ENCODE peak calls at places on chromosomes 16 and 17, in nine cellular contexts. S is testis, P is endodermal cell, G is breast epithelium, W is heart left ventricle, U is HFF-Myc, R is aorta, J is tibial nerve, F is Panc1. O is an unnamed sample.

GRCh38 chr17:64491034-64491860 is 5.6 kb downstream of the POLG2 start:
- DNase-seq in U (no peak), F (no peak), J (no peak), G (no peak), S (no peak), P (peak; percentile 80), W (no peak), R (no peak), O (no peak)

GRCh38 chr17:49585422-49586027 is 9.9 kb downstream of the NXPH3 start:
- DNase-seq in S (no peak), P (peak; percentile 94), U (no peak), R (no peak), G (no peak), F (no peak), J (no peak), W (no peak), O (no peak)

GRCh38 chr17:79979841-79980215 is 55.8 kb downstream of the TBC1D16 start:
- DNase-seq in R (no peak), W (no peak), S (no peak), F (no peak), U (no peak), G (peak; percentile 39), P (peak; percentile 42), J (no peak), O (no peak)

GRCh38 chr16:31693733-31694132 is 166.0 kb downstream of the AHSP start:
- DNase-seq in S (no peak), P (no peak), F (no peak), U (no peak), R (no peak), G (no peak), J (no peak), W (no peak), O (no peak)

GRCh38 chr16:9055661-9056060 is 35.8 kb upstream of the HAPSTR1 start:
- DNase-seq in F (no peak), U (no peak), S (no peak), W (no peak), P (no peak), R (no peak), J (no peak), G (no peak), O (no peak)

GRCh38 chr17:76414334-76415295 is 30.2 kb downstream of the SPHK1 start:
- DNase-seq in S (peak; percentile 76), U (no peak), P (no peak), J (peak; percentile 39), W (peak; percentile 82), G (no peak), R (peak; percentile 80), F (no peak), O (no peak)

GRCh38 chr16:30185683-30186421 is 2.5 kb downstream of the CORO1A start:
- DNase-seq in J (no peak), S (no peak), F (no peak), G (no peak), U (no peak), R (peak; percentile 84), W (peak; percentile 41), P (peak; percentile 43), O (no peak)

GRCh38 chr17:33371377-33371776 is 78.3 kb upstream of the ASIC2 start:
- DNase-seq in F (no peak), S (no peak), W (no peak), P (no peak), J (no peak), U (no peak), R (no peak), G (no peak), O (no peak)

GRCh38 chr16:88932929-88933328 is 44.1 kb downstream of the CBFA2T3 start:
- DNase-seq in U (no peak), J (no peak), P (no peak), R (no peak), G (no peak), W (no peak), F (no peak), S (no peak), O (no peak)

GRCh38 chr16:78444-79145 is 570 bp downstream of the MPG start:
- DNase-seq in F (no peak), U (no peak), S (no peak), G (no peak), J (no peak), W (peak; percentile 52), P (no peak), R (no peak), O (no peak)

GRCh38 chr16:85731179-85731578 is 19.7 kb downstream of the C16orf74 start:
- DNase-seq in F (no peak), W (no peak), U (no peak), S (no peak), R (no peak), G (no peak), J (no peak), P (no peak), O (no peak)

GRCh38 chr17:77649717-77650211 is 308.7 kb upstream of the TNRC6C start:
- DNase-seq in G (no peak), S (no peak), J (no peak), P (peak; percentile 41), U (peak; percentile 10), F (no peak), W (no peak), R (no peak), O (no peak)

GRCh38 chr17:62627904-62628603 is 584 bp downstream of the MRC2 start:
- DNase-seq in P (no peak), R (peak; percentile 79), S (peak; percentile 55), F (no peak), U (peak; percentile 35), G (no peak), W (no peak), J (no peak), O (no peak)

GRCh38 chr16:81888520-81889394 is 109.7 kb downstream of the PLCG2 start:
- DNase-seq in S (no peak), F (no peak), W (no peak), U (no peak), P (no peak), J (no peak), R (no peak), G (no peak), O (no peak)

GRCh38 chr16:21950782-21951521 is 2.2 kb upstream of the UQCRC2 start:
- DNase-seq in R (no peak), U (no peak), G (no peak), P (no peak), W (no peak), J (peak; percentile 8), S (peak; percentile 29), F (peak; percentile 12), O (no peak)

GRCh38 chr17:50627782-50628601 is 6.7 kb upstream of the ABCC3 start:
- DNase-seq in G (no peak), S (no peak), P (peak; percentile 89), U (no peak), W (no peak), F (no peak), R (no peak), J (no peak), O (no peak)

GRCh38 chr16:1677942-1678499 is at the start of gene JPT2:
- DNase-seq in G (peak; percentile 98), U (peak; percentile 78), P (peak; percentile 99), W (peak; percentile 97), R (peak; percentile 97), S (peak; percentile 99), F (peak; percentile 86), J (peak; percentile 91), O (peak; percentile 98)

DNA sequence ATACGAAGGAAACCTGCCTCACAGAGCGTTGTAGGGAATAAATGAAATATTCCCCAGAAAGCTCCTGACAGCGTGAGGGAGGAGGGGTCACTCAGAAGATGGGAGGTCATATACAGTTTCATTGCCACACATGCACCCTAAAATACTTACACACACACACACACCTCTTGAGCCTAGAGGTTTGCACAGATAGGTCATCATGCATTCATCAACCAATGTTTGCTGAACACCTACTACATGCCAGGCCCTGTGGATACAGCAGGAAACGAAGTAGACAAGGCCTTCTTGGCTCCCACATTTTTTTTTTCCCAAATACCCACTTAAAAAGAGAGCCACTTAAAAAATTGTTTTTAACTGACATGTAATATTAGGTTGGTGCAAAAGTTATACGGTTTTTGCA is 907 bp upstream of the PLLP start:
- DNase-seq in P (no peak), F (no peak), U (no peak), G (no peak), R (no peak), W (no peak), S (no peak), J (no peak), O (no peak)
- H3K4me3 ChIP-seq in P (peak overlapping the region; percentile 80), F (peak overlapping the region; percentile 56), U (no peak overlapping the region), G (no peak overlapping the region), R (no peak overlapping the region), W (no peak overlapping the region), S (no peak overlapping the region), J (no peak overlapping the region), O (no peak overlapping the region)

DNA sequence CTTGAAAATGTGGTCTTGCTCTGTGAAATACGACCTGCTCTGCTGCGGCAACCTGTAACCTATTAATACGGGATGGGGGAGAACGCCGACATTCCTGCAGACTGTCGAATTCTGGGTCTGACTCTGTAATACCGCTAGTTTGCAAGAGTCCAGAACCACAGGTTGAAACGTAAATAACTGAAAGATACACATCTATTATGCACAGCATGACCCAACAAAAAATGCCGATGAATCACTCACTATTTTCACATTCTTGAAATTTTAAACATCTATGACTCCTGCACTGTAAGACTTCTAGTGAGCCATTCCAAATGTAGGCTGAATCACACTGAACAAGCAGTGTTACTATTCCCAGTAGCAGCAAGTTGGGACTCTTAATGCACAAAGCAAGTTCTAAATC is 20.4 kb downstream of the VPS53 start:
- DNase-seq in R (no peak), W (no peak), P (no peak), F (peak; percentile 91), U (peak; percentile 89), G (no peak), J (no peak), S (no peak), O (no peak)
- H3K4me3 ChIP-seq in R (no peak overlapping the region), W (no peak overlapping the region), P (no peak overlapping the region), F (no peak overlapping the region), U (no peak overlapping the region), G (no peak overlapping the region), J (no peak overlapping the region), S (no peak overlapping the region), O (no peak overlapping the region)

GRCh38 chr17:68771867-68772515 is 170.8 kb upstream of the FAM20A start:
- DNase-seq in W (no peak), U (peak; percentile 60), G (no peak), R (no peak), S (peak; percentile 57), J (peak; percentile 60), P (no peak), F (no peak), O (peak; percentile 36)
- H3K4me3 ChIP-seq in W (no peak overlapping the region), U (no peak overlapping the region), G (peak overlapping the region; percentile 5), R (peak overlapping the region; percentile 84), S (no peak overlapping the region), J (no peak overlapping the region), P (no peak overlapping the region), F (no peak overlapping the region), O (no peak overlapping the region)

DNA sequence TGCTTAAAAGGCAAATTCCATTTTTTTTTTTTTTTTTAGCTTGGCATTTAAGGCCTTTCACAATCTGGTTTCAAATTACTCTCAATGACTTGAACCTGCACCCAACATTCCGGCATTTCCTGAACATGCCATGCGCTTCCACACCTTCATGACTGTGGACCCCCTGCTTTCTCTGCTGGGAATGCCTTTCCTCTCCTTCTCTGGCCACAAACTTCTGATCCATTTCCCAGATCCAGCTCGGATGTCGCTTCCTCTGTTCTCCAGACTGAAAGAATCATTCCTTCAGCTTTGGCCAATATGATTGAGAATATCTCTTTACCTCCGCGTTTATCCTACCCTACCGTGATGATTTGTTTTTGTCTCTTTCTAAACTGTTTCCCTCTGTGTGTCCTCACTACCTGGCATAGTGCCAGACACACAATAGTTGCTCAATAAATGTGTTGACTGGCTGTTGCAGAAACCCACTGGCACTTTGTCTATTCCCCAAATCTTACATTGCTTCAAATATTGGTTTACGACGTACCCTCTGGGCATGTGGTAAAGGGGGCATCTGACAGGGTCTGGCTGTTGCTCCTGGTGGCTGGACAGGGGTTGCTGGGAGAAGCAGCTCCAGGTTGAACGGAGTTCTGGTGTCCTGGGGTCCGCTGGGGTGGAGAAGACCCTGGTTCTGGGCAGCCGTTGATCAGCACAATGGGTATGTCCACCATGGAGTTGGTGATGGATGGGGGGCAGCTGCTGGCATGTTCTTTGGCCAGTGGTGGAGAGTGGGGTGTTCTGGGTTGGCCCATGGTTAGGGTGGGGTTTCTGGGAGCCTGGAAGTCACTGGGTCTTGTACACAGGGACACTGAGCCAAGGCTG is 14.7 kb downstream of the TNS4 start:
- DNase-seq in J (peak; percentile 57), P (no peak), F (no peak), U (no peak), G (no peak), W (no peak), S (no peak), R (no peak), O (no peak)
- H3K4me3 ChIP-seq in J (no peak overlapping the region), P (no peak overlapping the region), F (no peak overlapping the region), U (peak overlapping the region; percentile 16), G (no peak overlapping the region), W (no peak overlapping the region), S (no peak overlapping the region), R (no peak overlapping the region), O (no peak overlapping the region)

O was measured in NT2/D1.